ENCODE peak calls at places on chromosomes 2 and 18, in five cellular contexts. X is right lobe of liver, S is omental fat pad, J is IMR-90, H is iris pigment epithelial cell. G is an unnamed sample.

GRCh38 chr2:71749671-71750101 is 296.3 kb downstream of the DYSF start:
- DNase-seq in H (no peak), J (peak), X (no peak), S (no peak), G (no peak)

GRCh38 chr2:70767699-70768584 is at the start of gene ADD2:
- DNase-seq in H (peak), S (no peak), J (peak), X (no peak), G (peak)

GRCh38 chr2:51710222-51710621 is 678.3 kb upstream of the NRXN1 start:
- DNase-seq in H (no peak), J (no peak), S (no peak), X (no peak), G (no peak)

GRCh38 chr18:5393779-5394178 is 98.3 kb upstream of the ZBTB14 start:
- DNase-seq in J (peak), X (no peak), S (no peak), H (peak), G (no peak)

GRCh38 chr2:160257015-160257741 is 57.1 kb upstream of the ITGB6 start:
- DNase-seq in X (no peak), H (no peak), S (no peak), J (no peak), G (no peak)

GRCh38 chr2:95669441-95669994 is 77.7 kb downstream of the TRIM43 start:
- DNase-seq in S (no peak), H (no peak), X (no peak), J (peak), G (no peak)

GRCh38 chr2:80326214-80326613 is 21.7 kb upstream of the LRRTM1 start:
- DNase-seq in J (peak), X (no peak), H (peak), S (no peak), G (no peak)

GRCh38 chr2:105515581-105516415 is 116.9 kb upstream of the FHL2 start:
- DNase-seq in S (no peak), H (no peak), J (no peak), X (peak), G (no peak)

GRCh38 chr18:8730080-8730827 is 24.9 kb downstream of the MTCL1 start:
- DNase-seq in X (peak), H (peak), J (peak), S (no peak), G (no peak)

GRCh38 chr2:70995227-70995729 is 605 bp upstream of the TEX261 start:
- DNase-seq in J (peak), X (no peak), S (no peak), H (peak), G (peak)

G was measured in effector CD8-positive, alpha-beta T cell.